ENCODE peak calls at places on chromosomes 1 and 21, in six cellular contexts. O is BJ, B is left lung, C is pancreas, P is OCI-LY7, M is H9. A is an unnamed sample.

GRCh38 chr1:150161747-150162581 is 12.2 kb downstream of the PLEKHO1 start:
- DNase-seq in O (no peak), B (no peak), C (no peak), P (peak; percentile 70), M (no peak), A (no peak)

GRCh38 chr1:3277623-3278022 is 176.8 kb upstream of the ARHGEF16 start:
- DNase-seq in O (no peak), B (no peak), C (peak; percentile 5), P (no peak), M (no peak), A (no peak)

GRCh38 chr1:54456921-54457529 is 50.8 kb upstream of the SSBP3 start:
- DNase-seq in O (no peak), B (no peak), C (no peak), P (no peak), M (no peak), A (no peak)

GRCh38 chr1:111738436-111739221 is 566 bp downstream of the INKA2 start:
- DNase-seq in O (no peak), B (peak; percentile 93), C (peak; percentile 77), P (peak; percentile 65), M (peak; percentile 82), A (no peak)

GRCh38 chr1:220151454-220151853 is 57.5 kb downstream of the IARS2 start:
- DNase-seq in O (no peak), B (no peak), C (no peak), P (no peak), M (no peak), A (no peak)

GRCh38 chr1:50917796-50918137 is 42.3 kb downstream of the FAF1 start:
- DNase-seq in O (no peak), B (no peak), C (no peak), P (peak; percentile 10), M (no peak), A (no peak)

GRCh38 chr1:203311368-203312301 is 6.3 kb downstream of the BTG2 start:
- DNase-seq in O (no peak), B (no peak), C (no peak), P (peak; percentile 43), M (no peak), A (no peak)

GRCh38 chr1:1284370-1285101 is 4.3 kb downstream of the SCNN1D start:
- DNase-seq in O (no peak), B (no peak), C (peak; percentile 22), P (no peak), M (peak; percentile 52), A (no peak)

GRCh38 chr1:10762153-10762523 is 34.3 kb downstream of the CASZ1 start:
- DNase-seq in O (no peak), B (no peak), C (no peak), P (no peak), M (no peak), A (no peak)

GRCh38 chr21:39363607-39364555 is 15.0 kb upstream of the HMGN1 start:
- DNase-seq in O (no peak), B (no peak), C (no peak), P (no peak), M (no peak), A (no peak)

GRCh38 chr1:246450485-246451251 is 56.4 kb downstream of the SMYD3 start:
- DNase-seq in O (peak; percentile 12), B (no peak), C (no peak), P (peak; percentile 22), M (no peak), A (no peak)

GRCh38 chr1:210437111-210437510 is 108.4 kb downstream of the HHAT start:
- DNase-seq in O (no peak), B (no peak), C (no peak), P (no peak), M (no peak), A (no peak)

GRCh38 chr1:45722809-45723208 is 27.6 kb downstream of the IPP start:
- DNase-seq in O (no peak), B (no peak), C (no peak), P (no peak), M (no peak), A (no peak)

GRCh38 chr1:162689745-162690671 is 57.7 kb downstream of the DDR2 start:
- DNase-seq in O (peak; percentile 60), B (no peak), C (no peak), P (no peak), M (no peak), A (no peak)

GRCh38 chr1:160403244-160403643 is 2.9 kb downstream of the VANGL2 start:
- DNase-seq in O (no peak), B (no peak), C (no peak), P (no peak), M (no peak), A (no peak)

GRCh38 chr1:83716641-83717040 is 282.3 kb downstream of the TTLL7 start:
- DNase-seq in O (no peak), B (no peak), C (no peak), P (no peak), M (no peak), A (no peak)

GRCh38 chr1:233505130-233505529 is 108.8 kb upstream of the KCNK1 start:
- DNase-seq in O (no peak), B (no peak), C (no peak), P (no peak), M (no peak), A (no peak)

GRCh38 chr1:233597489-233597901 is 16.4 kb upstream of the KCNK1 start:
- DNase-seq in O (no peak), B (no peak), C (no peak), P (no peak), M (no peak), A (peak; percentile 16)

GRCh38 chr21:15362458-15362857 is 297.7 kb upstream of the NRIP1 start:
- DNase-seq in O (no peak), B (no peak), C (no peak), P (no peak), M (no peak), A (no peak)

GRCh38 chr1:242824435-242824834 is 299.9 kb upstream of the PLD5 start:
- DNase-seq in O (no peak), B (no peak), C (no peak), P (no peak), M (no peak), A (no peak)

GRCh38 chr1:14964698-14965055 is 188.9 kb upstream of the TMEM51 start:
- DNase-seq in O (no peak), B (no peak), C (no peak), P (no peak), M (no peak), A (no peak)

GRCh38 chr1:94237291-94238226 is at the start of gene ARHGAP29:
- DNase-seq in O (no peak), B (peak; percentile 95), C (peak; percentile 92), P (peak; percentile 40), M (peak; percentile 90), A (no peak)
- TF ChIP-seq CTCF in O (no peak), B (no peak), C (no peak), P (no peak), M (peak; percentile 33), A (no peak)

GRCh38 chr1:26861286-26861701 is 1.7 kb upstream of the SFN start:
- DNase-seq in O (no peak), B (no peak), C (no peak), P (no peak), M (no peak), A (no peak)
- TF ChIP-seq CTCF in O (peak; percentile 50), B (no peak), C (no peak), P (no peak), M (peak; percentile 55), A (peak; percentile 42)

DNA sequence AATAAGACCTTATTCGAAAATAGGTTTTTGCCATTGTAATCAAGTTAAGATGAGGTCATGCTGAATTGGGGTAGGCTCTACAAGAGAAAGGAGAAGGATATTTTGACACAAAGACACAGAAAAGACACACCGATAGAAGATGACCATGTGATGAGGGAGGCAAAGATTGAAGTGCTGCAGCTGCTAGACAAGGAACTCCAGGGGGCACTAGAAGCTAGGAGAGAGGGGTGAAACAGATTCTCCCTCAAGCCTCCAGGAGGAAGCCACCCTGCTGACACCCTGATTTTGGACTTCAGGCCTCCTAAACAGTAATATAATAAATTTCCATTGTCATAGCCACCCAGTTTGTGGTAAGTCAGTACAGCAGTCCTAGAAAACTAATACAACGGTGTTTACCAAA is 506.8 kb upstream of the CAMK1G start:
- DNase-seq in O (no peak), B (no peak), C (no peak), P (peak; percentile 1), M (no peak), A (no peak)
- TF ChIP-seq CTCF in O (peak; percentile 21), B (no peak), C (no peak), P (peak; percentile 31), M (peak; percentile 61), A (peak; percentile 51)

GRCh38 chr1:31219489-31219888 is 20.2 kb downstream of the NKAIN1 start:
- DNase-seq in O (no peak), B (no peak), C (no peak), P (no peak), M (no peak), A (no peak)

GRCh38 chr1:31215083-31215570 is 24.6 kb downstream of the NKAIN1 start:
- DNase-seq in O (no peak), B (no peak), C (no peak), P (no peak), M (no peak), A (no peak)

GRCh38 chr1:31216016-31216415 is 23.7 kb downstream of the NKAIN1 start:
- DNase-seq in O (no peak), B (no peak), C (peak; percentile 64), P (no peak), M (peak; percentile 59), A (peak; percentile 22)

GRCh38 chr1:31218705-31219104 is 21.0 kb downstream of the NKAIN1 start:
- DNase-seq in O (no peak), B (no peak), C (no peak), P (no peak), M (no peak), A (no peak)

DNA sequence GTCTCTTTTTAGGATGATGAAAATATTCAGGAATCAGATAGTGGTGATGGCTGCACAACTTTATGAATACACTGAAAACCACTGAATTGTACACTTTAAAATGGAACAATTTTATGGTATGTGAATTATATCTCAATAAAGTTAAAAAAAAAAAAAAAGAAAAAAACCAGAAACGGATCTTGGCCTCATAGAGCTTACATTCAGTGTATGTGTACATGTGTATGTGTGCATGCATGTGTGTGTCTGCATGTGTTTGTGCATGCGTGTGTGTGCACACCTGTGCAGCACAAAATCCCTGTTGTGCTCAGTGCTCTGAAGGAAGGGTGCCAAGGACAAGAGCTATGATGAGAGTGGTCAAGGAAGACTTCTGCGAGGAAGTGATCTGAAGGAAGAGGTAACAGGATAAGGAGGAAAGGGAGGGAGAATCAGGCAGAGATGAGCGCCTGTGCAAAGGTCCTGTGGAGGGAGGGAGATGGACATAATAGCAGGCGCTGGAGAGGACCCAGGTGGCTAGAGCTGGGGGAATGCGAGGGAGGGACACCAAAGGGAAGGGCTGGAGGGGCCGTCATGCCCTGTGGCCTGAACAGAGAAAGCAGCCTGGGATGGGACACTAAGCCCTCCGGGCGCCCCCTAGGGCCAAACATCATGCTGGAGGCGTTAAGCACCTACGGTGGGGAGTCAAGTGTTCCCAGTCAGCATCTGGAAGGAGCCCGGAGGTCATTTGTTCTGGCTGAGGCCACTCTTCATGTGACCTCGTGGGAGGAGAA is 25.2 kb downstream of the NKAIN1 start:
- DNase-seq in O (no peak), B (no peak), C (no peak), P (no peak), M (peak; percentile 85), A (no peak)
- TF ChIP-seq CTCF in O (peak; percentile 16), B (no peak), C (no peak), P (peak; percentile 27), M (peak; percentile 69), A (peak; percentile 20)

A was measured in HFF-Myc.